ENCODE peak calls at places on chromosomes 4 and X, in nine cellular contexts. F, O, Z, Y, N, C, P, E and W are unnamed samples.

GRCh38 chrX:118495958-118496762 is 545 bp downstream of the DOCK11 start:
- DNase-seq in Z (peak; percentile 12), O (no peak), C (no peak), N (peak; percentile 22), E (peak; percentile 30), F (peak; percentile 40), Y (peak; percentile 15), P (peak; percentile 50), W (peak; percentile 69)

GRCh38 chrX:122868626-122869025 is 315.5 kb upstream of the GRIA3 start:
- DNase-seq in Y (no peak), N (no peak), F (no peak), O (no peak), C (no peak), P (no peak), Z (no peak), E (no peak), W (no peak)

GRCh38 chr4:186765673-186766546 is 42.3 kb upstream of the FAT1 start:
- DNase-seq in E (no peak), Z (no peak), P (no peak), N (no peak), C (no peak), O (no peak), F (peak; percentile 66), Y (peak; percentile 65), W (no peak)

GRCh38 chr4:157888281-157888680 is 284.5 kb downstream of the GASK1B start:
- DNase-seq in N (no peak), P (no peak), E (no peak), O (no peak), F (no peak), C (no peak), Y (no peak), Z (no peak), W (peak; percentile 67)

GRCh38 chr4:6331468-6331867 is 61.8 kb downstream of the WFS1 start:
- DNase-seq in Z (no peak), N (no peak), C (no peak), Y (no peak), P (no peak), F (no peak), E (no peak), O (no peak), W (no peak)

GRCh38 chr4:176268963-176269362 is at the start of gene ASB5:
- DNase-seq in E (no peak), O (no peak), N (no peak), P (no peak), Y (no peak), F (no peak), Z (no peak), C (no peak), W (no peak)

GRCh38 chrX:110168585-110168984 is 149.3 kb downstream of the AMMECR1 start:
- DNase-seq in E (no peak), Y (no peak), P (no peak), N (no peak), O (no peak), C (no peak), Z (no peak), F (no peak), W (no peak)

GRCh38 chr4:82469776-82470345 is 39.5 kb downstream of the ENOPH1 start:
- DNase-seq in Z (no peak), P (no peak), Y (no peak), F (peak; percentile 4), C (no peak), N (no peak), E (peak; percentile 7), O (peak; percentile 3), W (peak; percentile 17)

GRCh38 chrX:66616944-66617343 is 21.9 kb downstream of the EDA2R start:
- DNase-seq in Z (no peak), E (no peak), Y (no peak), P (no peak), F (no peak), O (no peak), C (no peak), N (no peak), W (no peak)

GRCh38 chrX:43333543-43333942 is 322.6 kb upstream of the MAOA start:
- DNase-seq in E (no peak), C (no peak), Z (no peak), F (no peak), P (no peak), N (no peak), Y (no peak), O (no peak), W (no peak)

GRCh38 chrX:119398974-119399771 is at the start of gene SLC25A43:
- DNase-seq in O (no peak), Y (peak; percentile 33), C (no peak), F (no peak), N (peak; percentile 12), P (peak; percentile 86), Z (peak; percentile 19), E (peak; percentile 51), W (peak; percentile 42)

GRCh38 chrX:9866633-9867032 is 80.4 kb downstream of the SHROOM2 start:
- DNase-seq in Z (no peak), P (no peak), O (no peak), C (no peak), F (no peak), E (no peak), N (no peak), Y (peak; percentile 30), W (no peak)

GRCh38 chr4:83362492-83363329 is 28.1 kb upstream of the HPSE start:
- DNase-seq in F (peak; percentile 77), C (no peak), Y (no peak), N (no peak), Z (peak; percentile 60), P (no peak), E (no peak), O (no peak), W (peak; percentile 56)

GRCh38 chr4:152945639-152946038 is 9.5 kb downstream of the FHDC1 start:
- DNase-seq in P (no peak), C (no peak), N (no peak), F (no peak), Z (no peak), E (no peak), O (no peak), Y (no peak), W (no peak)

GRCh38 chrX:41384041-41384705 is 50.2 kb downstream of the DDX3X start:
- DNase-seq in P (no peak), C (no peak), O (peak; percentile 55), E (peak; percentile 12), N (no peak), Z (peak; percentile 0), Y (peak; percentile 82), F (peak; percentile 89), W (no peak)

GRCh38 chr4:80423553-80424224 is 88.2 kb downstream of the CFAP299 start:
- DNase-seq in Y (no peak), N (no peak), Z (no peak), E (no peak), F (no peak), C (no peak), P (no peak), O (no peak), W (no peak)

GRCh38 chr4:86741841-86742240 is 107.3 kb downstream of the SLC10A6 start:
- DNase-seq in Z (no peak), C (no peak), O (no peak), F (no peak), P (no peak), N (no peak), Y (no peak), E (no peak), W (no peak)

GRCh38 chr4:23888421-23889319 is 1.2 kb downstream of the PPARGC1A start:
- DNase-seq in O (peak; percentile 13), Y (no peak), N (no peak), E (no peak), F (peak; percentile 35), Z (peak; percentile 35), C (no peak), P (no peak), W (peak; percentile 1)

GRCh38 chr4:133641191-133641590 is 492.1 kb downstream of the PCDH10 start:
- DNase-seq in Z (no peak), F (no peak), C (no peak), N (no peak), Y (no peak), P (no peak), O (no peak), E (no peak), W (no peak)

GRCh38 chrX:20019672-20020365 is 29.0 kb upstream of the BCLAF3 start:
- DNase-seq in Z (no peak), C (no peak), P (no peak), E (no peak), F (no peak), Y (no peak), N (no peak), O (no peak), W (no peak)

GRCh38 chr4:83208776-83209365 is 75.7 kb downstream of the COQ2 start:
- DNase-seq in N (no peak), C (no peak), F (no peak), Z (no peak), O (no peak), E (no peak), P (no peak), Y (no peak), W (no peak)

GRCh38 chr4:24937176-24937575 is 24.3 kb upstream of the CCDC149 start:
- DNase-seq in O (no peak), E (no peak), C (no peak), Z (no peak), P (no peak), N (no peak), F (no peak), Y (no peak), W (no peak)

GRCh38 chr4:2254665-2255500 is 7.0 kb downstream of the MXD4 start:
- DNase-seq in P (no peak), C (no peak), Z (no peak), O (no peak), E (no peak), N (no peak), F (no peak), Y (no peak), W (no peak)